ENCODE peak calls at places on chromosomes 12 and 14, in ten cellular contexts. X is H1, O is heart right ventricle, J is thoracic aorta, N is astrocyte, G is body of pancreas, Q is tibial artery, H is RWPE1, F is GM23248, A is A549. K is an unnamed sample.

GRCh38 chr12:75913502-75914110 is 118.0 kb downstream of the PHLDA1 start:
- DNase-seq in G (no peak), H (no peak), F (no peak), A (no peak), X (no peak), N (peak; percentile 46), O (peak; percentile 50), Q (no peak), J (no peak), K (no peak)

GRCh38 chr12:1398673-1399072 is 195.7 kb downstream of the FBXL14 start:
- DNase-seq in Q (no peak), F (peak; percentile 39), G (no peak), N (no peak), J (no peak), X (no peak), H (no peak), A (no peak), O (no peak), K (no peak)

GRCh38 chr12:113136128-113136989 is 798 bp upstream of the RASAL1 start:
- DNase-seq in H (no peak), Q (no peak), N (no peak), F (no peak), O (no peak), X (no peak), J (no peak), G (no peak), A (no peak), K (no peak)

GRCh38 chr14:52339262-52339661 is 25.1 kb downstream of the PTGER2 start:
- DNase-seq in Q (no peak), G (no peak), J (no peak), H (no peak), X (no peak), F (no peak), N (no peak), A (no peak), O (no peak), K (no peak)

GRCh38 chr14:73472182-73473114 is 14.1 kb upstream of the NUMB start:
- DNase-seq in J (no peak), G (no peak), X (no peak), F (peak; percentile 83), Q (no peak), H (peak; percentile 65), N (peak; percentile 61), O (no peak), A (peak; percentile 52), K (no peak)

GRCh38 chr12:122880155-122880605 is 15.7 kb downstream of the VPS37B start:
- DNase-seq in X (no peak), O (no peak), J (no peak), G (no peak), H (no peak), Q (no peak), F (no peak), A (no peak), N (peak; percentile 72), K (no peak)

GRCh38 chr14:106491851-106492250 is 965.5 kb downstream of the TMEM121 start:
- DNase-seq in J (no peak), G (no peak), N (no peak), X (no peak), A (no peak), F (peak; percentile 0), H (no peak), O (no peak), Q (no peak), K (no peak)

GRCh38 chr14:36524874-36525745 is 5.1 kb upstream of the NKX2-1 start:
- DNase-seq in G (peak; percentile 60), J (no peak), Q (no peak), H (no peak), X (peak; percentile 82), O (no peak), F (peak; percentile 46), N (no peak), A (peak; percentile 70), K (no peak)

GRCh38 chr12:113185180-113186032 is at the start of the genes DDX54 and RITA1:
- DNase-seq in A (peak; percentile 51), X (peak; percentile 81), G (peak; percentile 85), N (peak; percentile 57), H (peak; percentile 71), F (peak; percentile 86), Q (peak; percentile 86), J (no peak), O (peak; percentile 84), K (peak; percentile 58)

GRCh38 chr12:2339022-2339431 is 286.2 kb downstream of the CACNA1C start:
- DNase-seq in Q (no peak), H (no peak), X (no peak), G (no peak), J (no peak), A (no peak), N (peak; percentile 88), F (peak; percentile 91), O (no peak), K (no peak)

GRCh38 chr14:52660325-52660724 is 35.0 kb downstream of the ERO1A start:
- DNase-seq in X (no peak), Q (no peak), A (no peak), H (no peak), G (no peak), N (no peak), O (no peak), J (no peak), F (no peak), K (no peak)

GRCh38 chr12:106084048-106084671 is 54.6 kb downstream of the NUAK1 start:
- DNase-seq in X (peak; percentile 57), H (no peak), F (peak; percentile 81), A (peak; percentile 57), O (no peak), G (no peak), N (peak; percentile 97), Q (no peak), J (no peak), K (no peak)

GRCh38 chr12:75939016-75939642 is 92.4 kb downstream of the PHLDA1 start:
- DNase-seq in Q (no peak), J (no peak), O (no peak), H (no peak), X (no peak), F (no peak), A (no peak), G (no peak), N (no peak), K (no peak)

DNA sequence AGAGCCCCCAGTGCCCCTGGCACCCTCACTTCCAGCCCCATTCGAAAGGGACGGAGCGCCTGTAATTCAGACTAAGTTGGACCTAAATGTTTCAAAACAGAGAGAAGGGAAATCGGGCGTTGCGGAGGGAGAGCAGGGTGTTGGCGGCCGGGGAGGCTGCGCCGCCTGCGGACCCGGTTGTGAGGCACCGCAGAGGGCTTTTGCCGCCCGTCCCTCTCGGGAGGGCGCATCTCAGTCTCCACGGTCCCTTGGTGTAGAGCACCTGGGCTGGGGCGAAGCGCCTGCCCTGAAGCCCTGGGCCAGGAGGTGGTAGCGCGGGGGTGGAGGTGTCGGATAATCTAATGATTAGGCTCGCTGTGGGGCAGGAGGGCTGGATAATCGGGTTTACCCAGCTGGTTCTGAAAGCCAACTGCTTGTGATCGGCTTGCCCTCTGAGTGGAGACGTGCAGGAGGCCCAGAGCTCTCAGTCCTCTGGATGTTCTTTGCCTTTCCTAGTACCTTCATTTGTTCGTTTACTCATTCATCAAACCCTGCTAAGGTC is 884 bp downstream of the DAAM1 start:
- DNase-seq in A (peak; percentile 6), N (peak; percentile 14), X (no peak), H (peak; percentile 20), O (peak; percentile 21), G (peak; percentile 35), F (peak; percentile 66), Q (peak; percentile 68), J (no peak), K (no peak)
- H3K27ac ChIP-seq in A (peak overlapping the region; percentile 80), N (peak overlapping the region; percentile 92), X (peak overlapping the region; percentile 32), H (peak overlapping the region; percentile 90), O (peak overlapping the region; percentile 89), G (peak overlapping the region; percentile 98), F (peak overlapping the region; percentile 82), Q (peak overlapping the region; percentile 91), J (peak overlapping the region; percentile 96), K (peak overlapping the region; percentile 72)

DNA sequence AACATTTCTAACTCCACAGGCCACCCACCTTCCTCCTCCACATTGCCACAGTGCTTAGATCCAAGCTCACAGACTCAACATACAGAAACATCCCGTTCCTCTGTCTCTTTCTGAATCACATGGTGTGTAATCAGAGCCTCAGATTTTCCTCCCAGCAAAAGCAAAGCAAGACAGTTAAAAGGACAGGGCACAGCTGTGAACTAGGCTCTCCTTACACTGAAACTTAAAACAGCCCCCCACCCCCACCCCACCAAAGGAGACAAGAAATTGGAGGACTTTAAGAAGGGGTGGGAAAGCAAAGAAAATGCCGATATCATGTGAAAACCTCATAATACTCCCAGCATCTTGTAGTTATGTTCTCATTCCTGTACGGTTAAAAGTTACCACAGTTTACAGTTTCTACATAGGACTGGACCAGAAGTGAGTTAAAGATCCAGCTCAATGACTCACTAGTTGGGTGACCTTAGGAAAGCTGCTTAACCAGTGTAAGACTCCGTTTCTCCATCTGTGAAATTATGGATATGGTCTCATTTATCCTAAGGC is 4.8 kb downstream of the YBX3 start:
- DNase-seq in Q (no peak), G (no peak), H (peak; percentile 8), N (peak; percentile 80), A (no peak), O (no peak), F (peak; percentile 85), X (no peak), J (no peak), K (no peak)
- H3K27ac ChIP-seq in Q (peak overlapping the region; percentile 97), G (no peak overlapping the region), H (no peak overlapping the region), N (peak overlapping the region; percentile 78), A (peak overlapping the region; percentile 60), O (peak overlapping the region; percentile 98), F (peak overlapping the region; percentile 98), X (no peak overlapping the region), J (peak overlapping the region; percentile 40), K (no peak overlapping the region)

GRCh38 chr12:54381136-54381535 is 3.4 kb downstream of the ZNF385A start:
- DNase-seq in J (no peak), Q (no peak), A (no peak), G (no peak), X (no peak), O (no peak), H (no peak), N (no peak), F (no peak), K (no peak)

GRCh38 chr12:54385251-54385914 is 850 bp upstream of the ZNF385A start:
- DNase-seq in N (no peak), A (no peak), F (no peak), G (no peak), Q (no peak), J (no peak), X (no peak), O (no peak), H (no peak), K (no peak)

GRCh38 chr12:54383041-54383609 is 1.4 kb downstream of the ZNF385A start:
- DNase-seq in N (peak; percentile 70), O (no peak), G (no peak), H (peak; percentile 90), A (no peak), J (no peak), X (no peak), F (peak; percentile 98), Q (no peak), K (no peak)

GRCh38 chr12:54386781-54387467 is 2.4 kb upstream of the ZNF385A start:
- DNase-seq in X (no peak), F (no peak), H (no peak), O (no peak), Q (no peak), N (no peak), G (no peak), J (no peak), A (no peak), K (no peak)

GRCh38 chr12:54384591-54385041 is at the start of gene ZNF385A:
- DNase-seq in F (no peak), A (no peak), J (no peak), O (no peak), H (no peak), N (no peak), G (no peak), X (no peak), Q (no peak), K (no peak)
- H3K27ac ChIP-seq in F (peak within 1 kb of the TSS; percentile 88), A (no peak within 1 kb of the TSS), J (no peak within 1 kb of the TSS), O (peak within 1 kb of the TSS; percentile 22), H (peak within 1 kb of the TSS; percentile 73), N (no peak within 1 kb of the TSS), G (no peak within 1 kb of the TSS), X (peak within 1 kb of the TSS; percentile 57), Q (peak within 1 kb of the TSS; percentile 24), K (peak within 1 kb of the TSS; percentile 92)

GRCh38 chr14:69042309-69043006 is 63.4 kb upstream of the ACTN1 start:
- DNase-seq in G (no peak), F (no peak), A (no peak), H (no peak), O (no peak), Q (no peak), N (no peak), X (no peak), J (no peak), K (no peak)
- H3K27ac ChIP-seq in G (no peak overlapping the region), F (no peak overlapping the region), A (no peak overlapping the region), H (no peak overlapping the region), O (no peak overlapping the region), Q (peak overlapping the region; percentile 91), N (no peak overlapping the region), X (no peak overlapping the region), J (peak overlapping the region; percentile 94), K (no peak overlapping the region)